ENCODE peak calls at places on chromosome X, in six cellular contexts. S is AG20443, U is left cardiac atrium, H is GM19239, I is substantia nigra, D is T-helper 2 cell. G is an unnamed sample.

GRCh38 chrX:107978707-107979307 is 3.4 kb downstream of the TEX13B start:
- DNase-seq in S (peak), U (no peak), H (no peak), I (no peak), D (no peak), G (no peak)

GRCh38 chrX:57156397-57157049 is 19.3 kb upstream of the SPIN2A start:
- DNase-seq in S (peak), U (no peak), H (no peak), I (peak), D (no peak), G (no peak)

GRCh38 chrX:44400588-44400987 is 57.1 kb upstream of the EFHC2 start:
- DNase-seq in S (peak), U (no peak), H (no peak), I (no peak), D (no peak), G (no peak)

GRCh38 chrX:153032397-153033118 is 23.7 kb upstream of the PNMA3 start:
- DNase-seq in S (peak), U (peak), H (peak), I (peak), D (peak), G (peak)

GRCh38 chrX:129679856-129680255 is 25.1 kb upstream of the APLN start:
- DNase-seq in S (no peak), U (no peak), H (no peak), I (no peak), D (no peak), G (no peak)

GRCh38 chrX:10045327-10046000 is 78.3 kb downstream of the CLDN34 start:
- DNase-seq in S (peak), U (peak), H (no peak), I (no peak), D (no peak), G (no peak)

GRCh38 chrX:18422886-18423285 is 2.5 kb upstream of the CDKL5 start:
- DNase-seq in S (no peak), U (no peak), H (no peak), I (no peak), D (no peak), G (no peak)

GRCh38 chrX:121084903-121085611 is 37.6 kb downstream of the GLUD2 start:
- DNase-seq in S (no peak), U (no peak), H (no peak), I (no peak), D (no peak), G (no peak)

GRCh38 chrX:69060631-69061408 is 104.4 kb downstream of the PJA1 start:
- DNase-seq in S (peak), U (peak), H (no peak), I (no peak), D (no peak), G (no peak)

GRCh38 chrX:332916-333610 is 14.5 kb upstream of the GTPBP6 start:
- DNase-seq in S (no peak), U (peak), H (no peak), I (no peak), D (no peak), G (no peak)

GRCh38 chrX:39337461-39337860 is 536.2 kb downstream of the MID1IP1 start:
- DNase-seq in S (no peak), U (no peak), H (no peak), I (no peak), D (no peak), G (no peak)

GRCh38 chrX:29560065-29560464 is 655.3 kb upstream of the MAGEB2 start:
- DNase-seq in S (no peak), U (no peak), H (no peak), I (no peak), D (no peak), G (no peak)

GRCh38 chrX:48540015-48540350 is 469 bp downstream of the TBC1D25 start:
- DNase-seq in S (peak), U (peak), H (no peak), I (no peak), D (peak), G (no peak)

GRCh38 chrX:123986377-123986776 is 24.9 kb downstream of the STAG2 start:
- DNase-seq in S (no peak), U (no peak), H (no peak), I (no peak), D (no peak), G (no peak)

GRCh38 chrX:84186603-84187358 is 1.2 kb downstream of the RPS6KA6 start:
- DNase-seq in S (no peak), U (no peak), H (no peak), I (no peak), D (no peak), G (no peak)

GRCh38 chrX:77949840-77950239 is 19.6 kb downstream of the PGAM4 start:
- DNase-seq in S (no peak), U (no peak), H (no peak), I (no peak), D (no peak), G (no peak)

GRCh38 chrX:1592863-1593201 is 1.4 kb downstream of the AKAP17A start:
- DNase-seq in S (peak), U (peak), H (no peak), I (no peak), D (no peak), G (no peak)

GRCh38 chrX:19839770-19840254 is 47.6 kb downstream of the SH3KBP1 start:
- DNase-seq in S (no peak), U (no peak), H (no peak), I (no peak), D (no peak), G (no peak)

GRCh38 chrX:132836471-132836870 is 122.0 kb downstream of the HS6ST2 start:
- DNase-seq in S (no peak), U (no peak), H (no peak), I (no peak), D (no peak), G (no peak)

GRCh38 chrX:14409341-14409740 is 120.0 kb upstream of the GLRA2 start:
- DNase-seq in S (no peak), U (no peak), H (no peak), I (no peak), D (no peak), G (no peak)